ENCODE peak calls at places on chromosomes 16 and 17, in seven cellular contexts. I, C, H, U, G, K and M are unnamed samples.

GRCh38 chr16:55521792-55522191 is 12.9 kb downstream of the LPCAT2 start:
- DNase-seq in I (no peak), C (no peak), H (no peak), U (no peak), G (no peak), K (no peak), M (no peak)

GRCh38 chr17:38352245-38353083 is 820 bp downstream of the SOCS7 start:
- DNase-seq in I (peak; percentile 13), C (no peak), H (peak; percentile 66), U (peak; percentile 47), G (peak; percentile 17), K (no peak), M (peak; percentile 58)

GRCh38 chr17:56047321-56047720 is 106.0 kb upstream of the ANKFN1 start:
- DNase-seq in I (no peak), C (no peak), H (no peak), U (no peak), G (no peak), K (no peak), M (peak; percentile 95)

GRCh38 chr17:49015924-49016774 is 19.0 kb downstream of the IGF2BP1 start:
- DNase-seq in I (no peak), C (no peak), H (no peak), U (no peak), G (peak; percentile 43), K (no peak), M (no peak)

GRCh38 chr16:17381784-17382183 is 89.0 kb downstream of the XYLT1 start:
- DNase-seq in I (no peak), C (no peak), H (no peak), U (no peak), G (no peak), K (no peak), M (no peak)

GRCh38 chr16:84040206-84040822 is 2.3 kb downstream of the SLC38A8 start:
- DNase-seq in I (no peak), C (no peak), H (no peak), U (no peak), G (no peak), K (no peak), M (no peak)

GRCh38 chr16:72992142-72992601 is 55.8 kb downstream of the ZFHX3 start:
- DNase-seq in I (no peak), C (no peak), H (no peak), U (no peak), G (no peak), K (no peak), M (peak; percentile 79)

GRCh38 chr17:43373343-43373742 is 25.4 kb upstream of the ARL4D start:
- DNase-seq in I (no peak), C (no peak), H (no peak), U (no peak), G (no peak), K (no peak), M (no peak)

GRCh38 chr17:56887552-56888467 is 26.0 kb downstream of the TRIM25 start:
- DNase-seq in I (no peak), C (no peak), H (no peak), U (no peak), G (no peak), K (no peak), M (no peak)

GRCh38 chr17:19590912-19591551 is 57.4 kb downstream of the SLC47A1 start:
- DNase-seq in I (no peak), C (no peak), H (no peak), U (no peak), G (no peak), K (no peak), M (no peak)

GRCh38 chr17:49624896-49625295 is 49.2 kb downstream of the NXPH3 start:
- DNase-seq in I (no peak), C (no peak), H (peak; percentile 66), U (no peak), G (peak; percentile 59), K (no peak), M (no peak)

GRCh38 chr17:15996322-15996721 is 3.2 kb downstream of the ZSWIM7 start:
- DNase-seq in I (no peak), C (no peak), H (no peak), U (no peak), G (no peak), K (no peak), M (no peak)

GRCh38 chr17:57125406-57125805 is 40.4 kb downstream of the AKAP1 start:
- DNase-seq in I (no peak), C (no peak), H (no peak), U (no peak), G (no peak), K (no peak), M (no peak)

GRCh38 chr17:28169621-28170349 is 127.3 kb downstream of the NLK start:
- DNase-seq in I (no peak), C (no peak), H (no peak), U (no peak), G (peak; percentile 57), K (no peak), M (no peak)

GRCh38 chr17:27384261-27384701 is 72.0 kb upstream of the KSR1 start:
- DNase-seq in I (no peak), C (peak; percentile 55), H (peak; percentile 86), U (no peak), G (peak; percentile 97), K (peak; percentile 45), M (peak; percentile 29)